ENCODE peak calls at places on chromosomes 4 and X, in nine cellular contexts. Y, B, X, U, H, G, D, N and V are unnamed samples.

GRCh38 chr4:175906397-175906796 is 94.3 kb upstream of the GPM6A start:
- DNase-seq in Y (no peak), B (no peak), X (no peak), U (no peak), H (no peak), G (no peak), D (no peak), N (no peak), V (no peak)

GRCh38 chr4:7140692-7141069 is 51.7 kb upstream of the SORCS2 start:
- DNase-seq in Y (no peak), B (no peak), X (no peak), U (no peak), H (no peak), G (no peak), D (no peak), N (no peak), V (no peak)

GRCh38 chr4:67928547-67928946 is 34.7 kb downstream of the TMPRSS11A start:
- DNase-seq in Y (no peak), B (peak), X (no peak), U (no peak), H (peak), G (no peak), D (no peak), N (no peak), V (no peak)

GRCh38 chr4:108350332-108350731 is 181.6 kb upstream of the LEF1 start:
- DNase-seq in Y (no peak), B (no peak), X (no peak), U (peak), H (no peak), G (no peak), D (no peak), N (no peak), V (no peak)

GRCh38 chr4:13548984-13549546 is 4.8 kb upstream of the NKX3-2 start:
- DNase-seq in Y (peak), B (peak), X (peak), U (peak), H (peak), G (peak), D (peak), N (peak), V (peak)

GRCh38 chrX:139187738-139188137 is 342.8 kb upstream of the F9 start:
- DNase-seq in Y (no peak), B (no peak), X (no peak), U (no peak), H (no peak), G (no peak), D (no peak), N (no peak), V (no peak)

GRCh38 chr4:140260227-140260626 is 106.2 kb upstream of the MAML3 start:
- DNase-seq in Y (no peak), B (no peak), X (no peak), U (no peak), H (peak), G (no peak), D (no peak), N (no peak), V (no peak)

GRCh38 chr4:153207561-153207960 is 3.3 kb downstream of the TRIM2 start:
- DNase-seq in Y (no peak), B (no peak), X (no peak), U (peak), H (no peak), G (no peak), D (peak), N (no peak), V (no peak)

GRCh38 chrX:150352114-150352513 is 11.0 kb upstream of the MAMLD1 start:
- DNase-seq in Y (no peak), B (no peak), X (no peak), U (no peak), H (no peak), G (no peak), D (no peak), N (no peak), V (no peak)

GRCh38 chr4:108849611-108850406 is 87.0 kb upstream of the ETNPPL start:
- DNase-seq in Y (no peak), B (no peak), X (no peak), U (no peak), H (no peak), G (no peak), D (no peak), N (no peak), V (no peak)

GRCh38 chr4:1379801-1380331 is 26.4 kb downstream of the NKX1-1 start:
- DNase-seq in Y (no peak), B (no peak), X (no peak), U (peak), H (no peak), G (no peak), D (no peak), N (no peak), V (peak)

GRCh38 chr4:170336238-170336775 is 246.6 kb upstream of the AADAT start:
- DNase-seq in Y (no peak), B (no peak), X (no peak), U (no peak), H (no peak), G (no peak), D (no peak), N (no peak), V (no peak)

GRCh38 chr4:88818650-88819470 is 121.2 kb upstream of the NAP1L5 start:
- DNase-seq in Y (peak), B (peak), X (peak), U (peak), H (peak), G (peak), D (peak), N (no peak), V (no peak)

GRCh38 chrX:136619889-136620505 is 28.0 kb upstream of the CD40LG start:
- DNase-seq in Y (no peak), B (no peak), X (peak), U (no peak), H (no peak), G (no peak), D (no peak), N (no peak), V (no peak)

GRCh38 chrX:116272328-116272727 is 101.8 kb downstream of the AGTR2 start:
- DNase-seq in Y (no peak), B (no peak), X (no peak), U (no peak), H (peak), G (no peak), D (peak), N (no peak), V (no peak)

GRCh38 chrX:18855919-18856644 is 127.8 kb downstream of the PHKA2 start:
- DNase-seq in Y (no peak), B (no peak), X (no peak), U (no peak), H (no peak), G (no peak), D (peak), N (no peak), V (no peak)

GRCh38 chr4:135838889-135839288 is 1637.3 kb upstream of the PABPC4L start:
- DNase-seq in Y (no peak), B (no peak), X (no peak), U (no peak), H (peak), G (no peak), D (peak), N (no peak), V (no peak)

GRCh38 chr4:41613362-41613761 is 75.4 kb downstream of the LIMCH1 start:
- DNase-seq in Y (no peak), B (no peak), X (no peak), U (no peak), H (no peak), G (no peak), D (no peak), N (no peak), V (no peak)

GRCh38 chr4:110508827-110509446 is 33.0 kb downstream of the ENPEP start:
- DNase-seq in Y (no peak), B (no peak), X (no peak), U (no peak), H (no peak), G (no peak), D (peak), N (no peak), V (no peak)

GRCh38 chrX:135408794-135409193 is 12.9 kb upstream of the SMIM10L2A start:
- DNase-seq in Y (no peak), B (no peak), X (no peak), U (no peak), H (no peak), G (no peak), D (no peak), N (no peak), V (no peak)

GRCh38 chrX:3351287-3351686 is 4.8 kb upstream of the MXRA5 start:
- DNase-seq in Y (no peak), B (no peak), X (no peak), U (no peak), H (no peak), G (no peak), D (no peak), N (no peak), V (no peak)

GRCh38 chrX:2928127-2928582 is 984 bp downstream of the ARSD start:
- DNase-seq in Y (no peak), B (no peak), X (no peak), U (peak), H (no peak), G (no peak), D (peak), N (peak), V (peak)

GRCh38 chrX:8730812-8731578 is 942 bp downstream of the ANOS1 start:
- DNase-seq in Y (no peak), B (no peak), X (no peak), U (peak), H (no peak), G (no peak), D (no peak), N (no peak), V (no peak)

GRCh38 chr4:9773464-9773863 is 8.0 kb upstream of the DRD5 start:
- DNase-seq in Y (no peak), B (no peak), X (no peak), U (no peak), H (no peak), G (no peak), D (no peak), N (no peak), V (no peak)

GRCh38 chrX:119541188-119541587 is 24.0 kb downstream of the STEEP1 start:
- DNase-seq in Y (no peak), B (no peak), X (no peak), U (no peak), H (no peak), G (no peak), D (peak), N (no peak), V (no peak)

GRCh38 chr4:26131711-26132110 is 189.1 kb upstream of the RBPJ start:
- DNase-seq in Y (no peak), B (no peak), X (no peak), U (no peak), H (no peak), G (no peak), D (no peak), N (no peak), V (no peak)